ENCODE peak calls at places on chromosomes 3 and 15, in seven cellular contexts. R is NCI-H2171 treated with DMSO at 0.1 percent for 48 hours; N is effector memory CD4-positive, alpha-beta T cell; X is natural killer cell treated with Interleukin-12 subunit alpha and Interleukin-12 subunit beta and Interleukin-15 and Interleukin-18, amount 100 ng/mL, for 72 hours; L is mucosa of gallbladder; A is Right ventricle myocardium superior; G is midbrain. S is an unnamed sample.

GRCh38 chr3:49609314-49609713 is 55.0 kb downstream of the BSN start:
- DNase-seq in R (no peak), G (no peak), X (no peak), N (no peak), L (no peak), A (no peak), S (no peak)

GRCh38 chr3:132164469-132165092 is 129.8 kb upstream of the CPNE4 start:
- DNase-seq in X (no peak), G (no peak), L (peak), A (no peak), N (no peak), R (no peak), S (no peak)

GRCh38 chr15:42374810-42375209 is 15.5 kb downstream of the CAPN3 start:
- DNase-seq in A (no peak), G (no peak), N (no peak), L (no peak), R (no peak), X (no peak), S (no peak)

GRCh38 chr15:35774653-35775052 is 228.7 kb upstream of the DPH6 start:
- DNase-seq in G (no peak), N (no peak), X (no peak), L (no peak), A (no peak), R (no peak), S (no peak)

GRCh38 chr15:63251701-63252100 is 25.7 kb upstream of the APH1B start:
- DNase-seq in G (no peak), R (no peak), N (no peak), X (no peak), A (no peak), L (no peak), S (no peak)

GRCh38 chr3:101039285-101039684 is 46.1 kb upstream of the ABI3BP start:
- DNase-seq in R (peak), G (no peak), A (no peak), X (no peak), L (no peak), N (no peak), S (peak)

GRCh38 chr15:80560601-80561025 is 134.5 kb upstream of the ABHD17C start:
- DNase-seq in R (no peak), G (no peak), L (no peak), A (no peak), N (no peak), X (no peak), S (no peak)

GRCh38 chr15:66644000-66644787 is 57.8 kb upstream of the SMAD6 start:
- DNase-seq in R (no peak), G (no peak), X (no peak), N (no peak), L (no peak), A (no peak), S (no peak)

GRCh38 chr15:97652700-97653167 is 307.8 kb upstream of the ARRDC4 start:
- DNase-seq in L (no peak), G (no peak), N (no peak), X (no peak), A (no peak), R (peak), S (peak)

GRCh38 chr3:181629701-181630100 is 82.0 kb upstream of the SOX2 start:
- DNase-seq in X (no peak), L (no peak), A (no peak), N (no peak), G (no peak), R (no peak), S (no peak)

GRCh38 chr3:187572431-187572830 is 97.8 kb downstream of the SST start:
- DNase-seq in N (no peak), G (no peak), X (no peak), L (no peak), R (no peak), A (no peak), S (no peak)

GRCh38 chr3:69888040-69888945 is 111.2 kb upstream of the SAMMSON start:
- DNase-seq in R (peak), N (no peak), G (peak), L (no peak), X (no peak), A (no peak), S (peak)

GRCh38 chr3:29067014-29067413 is 213.9 kb upstream of the RBMS3 start:
- DNase-seq in X (no peak), A (no peak), R (no peak), L (no peak), N (no peak), G (no peak), S (no peak)

GRCh38 chr3:4045756-4046155 is 246.5 kb downstream of the LRRN1 start:
- DNase-seq in A (no peak), X (no peak), G (no peak), R (no peak), N (no peak), L (no peak), S (no peak)

GRCh38 chr3:13308406-13308805 is 111.7 kb downstream of the NUP210 start:
- DNase-seq in X (no peak), A (peak), L (peak), N (no peak), R (peak), G (peak), S (peak)

GRCh38 chr3:70832811-70833509 is 520.5 kb upstream of the MDFIC2 start:
- DNase-seq in R (no peak), L (no peak), X (no peak), N (no peak), A (no peak), G (no peak), S (no peak)

GRCh38 chr3:20572473-20572872 is 386.5 kb upstream of the SGO1 start:
- DNase-seq in G (no peak), N (no peak), R (no peak), A (no peak), X (no peak), L (no peak), S (no peak)

GRCh38 chr3:184576457-184577240 is 15.1 kb downstream of the EPHB3 start:
- DNase-seq in R (no peak), G (no peak), N (no peak), L (no peak), A (no peak), X (no peak), S (no peak)

GRCh38 chr3:178036745-178037144 is 499.5 kb upstream of the KCNMB2 start:
- DNase-seq in L (no peak), A (no peak), R (no peak), X (no peak), N (no peak), G (no peak), S (no peak)

GRCh38 chr3:112136959-112137693 is 4.1 kb upstream of the GCSAM start:
- DNase-seq in G (peak), X (no peak), A (no peak), N (no peak), R (peak), L (no peak), S (peak)

GRCh38 chr3:177041021-177041729 is 156.1 kb downstream of the TBL1XR1 start:
- DNase-seq in G (peak), X (no peak), L (no peak), N (no peak), R (no peak), A (peak), S (no peak)

GRCh38 chr3:53744351-53744750 is 101.9 kb downstream of the CHDH start:
- DNase-seq in X (no peak), A (no peak), G (no peak), N (no peak), L (no peak), R (no peak), S (peak)

GRCh38 chr15:48090115-48090514 is 30.7 kb upstream of the SLC24A5 start:
- DNase-seq in L (no peak), N (no peak), G (no peak), X (no peak), A (no peak), R (no peak), S (peak)

GRCh38 chr15:99106417-99107220 is 1.7 kb downstream of the SYNM start:
- DNase-seq in N (peak), L (peak), X (no peak), R (no peak), G (no peak), A (peak), S (no peak)

GRCh38 chr3:127675651-127676391 is 3.1 kb downstream of the ABTB1 start:
- DNase-seq in X (no peak), G (no peak), L (no peak), A (peak), N (no peak), R (no peak), S (no peak)

GRCh38 chr3:165855581-165855980 is 18.4 kb upstream of the BCHE start:
- DNase-seq in A (no peak), R (no peak), L (no peak), G (no peak), N (no peak), X (no peak), S (no peak)

GRCh38 chr15:69595009-69595825 is 142.6 kb downstream of the RPLP1 start:
- DNase-seq in A (peak), X (no peak), G (peak), L (no peak), N (no peak), R (no peak), S (no peak)

GRCh38 chr3:149536429-149536828 is 61.9 kb downstream of the TM4SF4 start:
- DNase-seq in R (no peak), N (no peak), L (peak), A (peak), X (no peak), G (peak), S (no peak)

GRCh38 chr3:16467368-16467767 is 46.1 kb downstream of the RFTN1 start:
- DNase-seq in X (peak), A (no peak), N (peak), G (no peak), L (no peak), R (no peak), S (no peak)

GRCh38 chr3:135226057-135226456 is 431.0 kb downstream of the EPHB1 start:
- DNase-seq in N (no peak), G (no peak), X (no peak), L (no peak), R (no peak), A (peak), S (no peak)